ENCODE peak calls at places on chromosome 12, in five cellular contexts. B, U, M, W and P are unnamed samples.
A peak's percentile ranks its signal among the peaks of the same experiment; 100 is the strongest.

GRCh38 chr12:76957306-76957705 is 78.5 kb upstream of the CSRP2 start:
- DNase-seq in B (no peak), U (no peak), M (no peak), W (no peak), P (no peak)

GRCh38 chr12:40907115-40907521 is 214.9 kb downstream of the CNTN1 start:
- DNase-seq in B (no peak), U (peak; percentile 5), M (no peak), W (no peak), P (no peak)

GRCh38 chr12:57837779-57838562 is 8.6 kb downstream of the CTDSP2 start:
- DNase-seq in B (no peak), U (peak; percentile 78), M (no peak), W (peak; percentile 42), P (peak; percentile 68)

GRCh38 chr12:106732890-106733289 is 41.6 kb upstream of the RIC8B start:
- DNase-seq in B (no peak), U (no peak), M (no peak), W (no peak), P (no peak)

GRCh38 chr12:121812921-121813896 is 9.4 kb downstream of the SETD1B start:
- DNase-seq in B (peak; percentile 69), U (no peak), M (no peak), W (no peak), P (peak; percentile 69)

GRCh38 chr12:52211716-52212585 is 20.1 kb upstream of the KRT80 start:
- DNase-seq in B (no peak), U (no peak), M (no peak), W (no peak), P (no peak)

GRCh38 chr12:32896438-32897275 is at the start of gene PKP2:
- DNase-seq in B (peak; percentile 91), U (no peak), M (peak; percentile 29), W (no peak), P (no peak)

GRCh38 chr12:20492251-20492728 is 124.0 kb downstream of the PDE3A start:
- DNase-seq in B (no peak), U (peak; percentile 65), M (no peak), W (peak; percentile 40), P (peak; percentile 39)

GRCh38 chr12:65663648-65664047 is 160.6 kb upstream of the HMGA2 start:
- DNase-seq in B (no peak), U (peak; percentile 64), M (no peak), W (no peak), P (no peak)

GRCh38 chr12:120699553-120699952 is 10.7 kb upstream of the UNC119B start:
- DNase-seq in B (no peak), U (no peak), M (no peak), W (no peak), P (no peak)

GRCh38 chr12:14954269-14954668 is 7.1 kb downstream of the ARHGDIB start:
- DNase-seq in B (no peak), U (no peak), M (no peak), W (no peak), P (no peak)

GRCh38 chr12:41479431-41479830 is 291.3 kb downstream of the PDZRN4 start:
- DNase-seq in B (no peak), U (no peak), M (no peak), W (no peak), P (no peak)

GRCh38 chr12:34398706-34399630 is 376.7 kb downstream of the ALG10 start:
- DNase-seq in B (peak; percentile 16), U (no peak), M (peak; percentile 7), W (no peak), P (no peak)

GRCh38 chr12:123076604-123077297 is 74.1 kb downstream of the PITPNM2 start:
- DNase-seq in B (no peak), U (no peak), M (no peak), W (no peak), P (no peak)

GRCh38 chr12:106179086-106179485 is 40.3 kb upstream of the NUAK1 start:
- DNase-seq in B (no peak), U (no peak), M (peak; percentile 54), W (no peak), P (peak; percentile 61)

GRCh38 chr12:52245259-52245961 is 12.4 kb downstream of the KRT7 start:
- DNase-seq in B (no peak), U (no peak), M (no peak), W (no peak), P (no peak)

GRCh38 chr12:117025481-117026151 is 73.6 kb downstream of the TESC start:
- DNase-seq in B (peak; percentile 79), U (peak; percentile 61), M (peak; percentile 46), W (peak; percentile 33), P (peak; percentile 56)

GRCh38 chr12:9323144-9323681 is 115.0 kb upstream of the PZP start:
- DNase-seq in B (no peak), U (no peak), M (no peak), W (no peak), P (no peak)

GRCh38 chr12:120282229-120282628 is 9.5 kb downstream of the RNU4-2 start:
- DNase-seq in B (no peak), U (no peak), M (no peak), W (no peak), P (no peak)

GRCh38 chr12:49703647-49704137 is 3.5 kb downstream of the FMNL3 start:
- DNase-seq in B (no peak), U (peak; percentile 92), M (no peak), W (no peak), P (peak; percentile 53)

GRCh38 chr12:52870361-52871290 is 21.8 kb upstream of the KRT78 start:
- DNase-seq in B (peak; percentile 81), U (peak; percentile 25), M (peak; percentile 69), W (no peak), P (no peak)

GRCh38 chr12:122412851-122413433 is 9.5 kb downstream of the CLIP1 start:
- DNase-seq in B (no peak), U (no peak), M (no peak), W (no peak), P (no peak)

GRCh38 chr12:42584539-42585174 is 4.9 kb downstream of the PRICKLE1 start:
- DNase-seq in B (no peak), U (no peak), M (no peak), W (no peak), P (no peak)

GRCh38 chr12:51721281-51721940 is 127.1 kb downstream of the FIGNL2 start:
- DNase-seq in B (no peak), U (peak; percentile 36), M (no peak), W (no peak), P (no peak)

GRCh38 chr12:124502379-124502778 is 65.0 kb downstream of the NCOR2 start:
- DNase-seq in B (no peak), U (no peak), M (no peak), W (no peak), P (no peak)

GRCh38 chr12:124501827-124502226 is 65.6 kb downstream of the NCOR2 start:
- DNase-seq in B (no peak), U (no peak), M (no peak), W (no peak), P (no peak)

GRCh38 chr12:124500232-124501079 is 67.0 kb downstream of the NCOR2 start:
- DNase-seq in B (no peak), U (peak; percentile 57), M (no peak), W (no peak), P (peak; percentile 57)

GRCh38 chr12:124499873-124500231 is 67.6 kb downstream of the NCOR2 start:
- DNase-seq in B (no peak), U (no peak), M (no peak), W (no peak), P (no peak)

DNA sequence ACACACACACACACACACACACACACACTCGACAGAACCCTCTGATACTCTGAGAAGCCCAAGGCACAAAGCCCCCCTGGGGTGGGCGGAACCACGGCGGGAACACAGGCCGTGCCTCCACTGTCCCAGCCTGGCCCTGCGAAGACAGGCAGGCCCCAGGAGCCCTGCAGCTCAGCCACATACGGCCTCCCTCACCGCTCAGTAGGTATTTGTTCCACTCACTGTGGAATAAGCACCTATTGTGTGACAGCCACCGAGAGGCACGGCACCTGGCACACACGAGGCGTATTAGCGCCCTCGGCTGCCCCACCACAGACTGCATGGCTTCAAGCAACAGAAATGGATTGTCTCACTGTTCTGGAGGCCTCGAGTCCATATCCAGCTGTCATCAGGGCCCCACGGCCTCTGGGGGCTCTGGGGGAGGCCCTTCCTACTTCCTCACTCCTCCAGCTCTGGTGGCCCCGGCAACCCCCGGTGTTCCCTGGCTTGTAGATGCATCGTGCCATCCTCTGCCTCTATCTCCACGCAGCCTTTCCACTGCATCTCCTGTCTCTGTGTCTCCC is 66.3 kb downstream of the NCOR2 start:
- DNase-seq in B (no peak), U (no peak), M (no peak), W (no peak), P (no peak)
- TF ChIP-seq CTCF in B (no peak), U (no peak), M (no peak), W (no peak), P (no peak)

GRCh38 chr12:104713444-104713843 is 244.6 kb downstream of the SLC41A2 start:
- DNase-seq in B (no peak), U (no peak), M (no peak), W (no peak), P (no peak)

GRCh38 chr12:104714369-104714768 is 243.7 kb downstream of the SLC41A2 start:
- DNase-seq in B (no peak), U (no peak), M (no peak), W (no peak), P (no peak)

GRCh38 chr12:104712968-104713367 is 245.1 kb downstream of the SLC41A2 start:
- DNase-seq in B (peak; percentile 54), U (no peak), M (no peak), W (no peak), P (no peak)

GRCh38 chr12:104710940-104711725 is 247.0 kb downstream of the SLC41A2 start:
- DNase-seq in B (no peak), U (peak; percentile 76), M (no peak), W (peak; percentile 95), P (peak; percentile 94)

DNA sequence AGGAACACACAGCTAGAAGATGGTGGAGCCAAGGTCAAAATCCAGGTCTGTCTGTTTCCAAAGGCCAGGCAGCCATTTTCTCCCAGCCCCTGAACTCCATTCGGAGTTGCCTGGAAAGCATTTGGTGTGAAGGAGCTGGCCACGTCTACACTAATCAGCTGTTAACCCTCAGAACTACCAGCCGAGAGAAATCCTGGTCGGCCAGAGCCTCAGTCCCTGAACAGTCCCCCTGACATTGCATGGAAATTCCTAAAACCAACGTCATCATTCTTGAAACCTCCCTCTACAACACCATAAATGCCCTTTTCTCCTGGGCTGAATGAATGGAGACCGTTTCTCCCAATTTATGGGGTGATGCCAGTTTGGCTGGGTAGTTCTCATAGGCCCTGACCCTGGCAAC is 245.6 kb downstream of the SLC41A2 start:
- DNase-seq in B (no peak), U (peak; percentile 18), M (no peak), W (no peak), P (peak; percentile 29)
- H3K4me3 ChIP-seq in B (no peak overlapping the region), U (no peak overlapping the region), M (no peak overlapping the region), W (no peak overlapping the region), P (no peak overlapping the region)

DNA sequence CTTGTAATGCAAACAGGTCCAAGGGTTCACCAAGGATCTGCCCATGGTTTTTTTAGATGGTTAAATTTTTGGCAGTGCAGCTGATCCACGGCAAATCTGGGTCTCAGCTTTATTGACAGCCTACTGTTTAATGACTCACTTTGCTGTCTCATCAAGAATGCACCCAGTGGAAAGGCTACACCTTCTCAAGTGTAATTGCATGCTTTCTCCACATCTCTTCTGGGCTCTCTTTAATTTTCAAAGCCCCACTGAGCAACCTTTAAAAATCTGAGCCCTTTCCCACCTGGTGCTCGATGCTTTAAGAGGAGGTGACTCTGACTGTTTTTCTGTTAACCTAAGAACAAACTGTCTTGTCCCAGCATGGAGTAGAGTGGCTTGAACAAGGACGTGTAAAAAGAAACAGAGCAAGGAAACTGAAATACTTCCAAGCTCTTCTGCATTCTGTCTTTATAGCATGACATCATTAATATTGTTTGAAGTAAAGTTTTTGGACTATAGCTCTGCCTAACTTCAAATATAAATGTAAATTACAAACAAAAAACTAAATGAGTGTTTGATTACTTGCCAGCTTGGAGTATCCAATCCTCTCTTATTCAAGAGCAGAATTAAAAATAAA is 214.2 kb upstream of the KRR1 start:
- DNase-seq in B (no peak), U (peak; percentile 74), M (no peak), W (peak; percentile 71), P (peak; percentile 53)
- TF ChIP-seq CTCF in B (no peak), U (no peak), M (no peak), W (no peak), P (peak; percentile 29)

GRCh38 chr12:114685320-114685781 is 1.4 kb upstream of the TBX3 start:
- DNase-seq in B (no peak), U (no peak), M (no peak), W (no peak), P (no peak)
- H3K4me3 ChIP-seq in B (peak overlapping the region; percentile 46), U (peak overlapping the region; percentile 48), M (no peak overlapping the region), W (peak overlapping the region; percentile 73), P (peak overlapping the region; percentile 80)